ENCODE peak calls at places on chromosomes 3 and 15, in five cellular contexts. H is GM12878, V is HepG2, Q is H1, L is NT2/D1. I is an unnamed sample.
A peak's percentile ranks its signal among the peaks of the same experiment; 100 is the strongest.

GRCh38 chr3:185995352-185995751 is 57.5 kb upstream of the TRA2B start:
- DNase-seq in H (no peak), V (no peak), Q (no peak), L (no peak), I (no peak)

GRCh38 chr3:112793311-112794081 is 53.2 kb downstream of the CD200R1L start:
- DNase-seq in H (no peak), V (no peak), Q (no peak), L (no peak), I (no peak)

GRCh38 chr3:160685144-160685766 is 8.3 kb downstream of the ARL14 start:
- DNase-seq in H (no peak), V (no peak), Q (no peak), L (no peak), I (no peak)

GRCh38 chr3:48598323-48599076 is 3.4 kb upstream of the COL7A1 start:
- DNase-seq in H (no peak), V (no peak), Q (no peak), L (peak; percentile 61), I (no peak)

GRCh38 chr15:99412626-99413025 is 153.2 kb upstream of the MEF2A start:
- DNase-seq in H (no peak), V (no peak), Q (peak; percentile 38), L (no peak), I (no peak)

GRCh38 chr15:71333839-71334238 is 218.6 kb downstream of the THSD4 start:
- DNase-seq in H (no peak), V (no peak), Q (no peak), L (no peak), I (no peak)

GRCh38 chr15:100720406-100720967 is 118.1 kb downstream of the ASB7 start:
- DNase-seq in H (no peak), V (no peak), Q (peak; percentile 27), L (no peak), I (no peak)

GRCh38 chr3:142896201-142896755 is 7.4 kb upstream of the PCOLCE2 start:
- DNase-seq in H (no peak), V (no peak), Q (no peak), L (no peak), I (no peak)

GRCh38 chr15:69756440-69756839 is 303.8 kb downstream of the RPLP1 start:
- DNase-seq in H (no peak), V (no peak), Q (no peak), L (no peak), I (no peak)

GRCh38 chr3:134299185-134299887 is 48.7 kb upstream of the RYK start:
- DNase-seq in H (no peak), V (no peak), Q (no peak), L (no peak), I (no peak)

GRCh38 chr15:42973114-42973513 is 52.5 kb upstream of the TTBK2 start:
- DNase-seq in H (no peak), V (no peak), Q (no peak), L (no peak), I (no peak)

GRCh38 chr15:69446947-69447346 is 5.7 kb upstream of the RPLP1 start:
- DNase-seq in H (no peak), V (no peak), Q (no peak), L (no peak), I (no peak)

GRCh38 chr15:42140383-42141070 is 15.9 kb downstream of the PLA2G4F start:
- DNase-seq in H (no peak), V (no peak), Q (no peak), L (no peak), I (no peak)

GRCh38 chr15:100794008-100794407 is 85.6 kb upstream of the ALDH1A3 start:
- DNase-seq in H (no peak), V (no peak), Q (no peak), L (no peak), I (no peak)

GRCh38 chr15:100042558-100042957 is 299.2 kb downstream of the ADAMTS17 start:
- DNase-seq in H (no peak), V (no peak), Q (no peak), L (no peak), I (no peak)

GRCh38 chr15:31004220-31004733 is 12.8 kb upstream of the MTMR10 start:
- DNase-seq in H (peak; percentile 99), V (no peak), Q (no peak), L (peak; percentile 39), I (no peak)

GRCh38 chr3:29705906-29706507 is 425.1 kb downstream of the RBMS3 start:
- DNase-seq in H (no peak), V (no peak), Q (no peak), L (no peak), I (no peak)

GRCh38 chr3:52364322-52364721 is 48.2 kb downstream of the DNAH1 start:
- DNase-seq in H (no peak), V (no peak), Q (no peak), L (no peak), I (no peak)

GRCh38 chr3:100535610-100535943 is 43.2 kb downstream of the TMEM45A start:
- DNase-seq in H (no peak), V (no peak), Q (no peak), L (no peak), I (no peak)

GRCh38 chr15:64636101-64636500 is 139.3 kb downstream of the RBPMS2 start:
- DNase-seq in H (no peak), V (no peak), Q (no peak), L (no peak), I (no peak)

GRCh38 chr3:171261487-171261886 is 198.7 kb downstream of the TNIK start:
- DNase-seq in H (no peak), V (no peak), Q (no peak), L (no peak), I (no peak)

GRCh38 chr15:90047956-90048575 is 46.9 kb downstream of the ZNF710 start:
- DNase-seq in H (no peak), V (no peak), Q (no peak), L (no peak), I (no peak)

GRCh38 chr3:127196466-127197299 is 3.8 kb downstream of the PRR23E start:
- DNase-seq in H (no peak), V (no peak), Q (no peak), L (no peak), I (no peak)

GRCh38 chr3:22885039-22885438 is 318.1 kb upstream of the UBE2E2 start:
- DNase-seq in H (no peak), V (no peak), Q (no peak), L (no peak), I (no peak)

GRCh38 chr3:22887664-22888291 is 315.3 kb upstream of the UBE2E2 start:
- DNase-seq in H (no peak), V (no peak), Q (no peak), L (peak; percentile 35), I (peak; percentile 35)

GRCh38 chr3:22885574-22886348 is 317.4 kb upstream of the UBE2E2 start:
- DNase-seq in H (no peak), V (no peak), Q (no peak), L (no peak), I (no peak)

GRCh38 chr3:22886394-22886793 is 316.7 kb upstream of the UBE2E2 start:
- DNase-seq in H (no peak), V (no peak), Q (no peak), L (no peak), I (no peak)
- TF ChIP-seq SUZ12 in H (no peak), V (no peak), Q (no peak), L (no peak), I (no peak)

DNA sequence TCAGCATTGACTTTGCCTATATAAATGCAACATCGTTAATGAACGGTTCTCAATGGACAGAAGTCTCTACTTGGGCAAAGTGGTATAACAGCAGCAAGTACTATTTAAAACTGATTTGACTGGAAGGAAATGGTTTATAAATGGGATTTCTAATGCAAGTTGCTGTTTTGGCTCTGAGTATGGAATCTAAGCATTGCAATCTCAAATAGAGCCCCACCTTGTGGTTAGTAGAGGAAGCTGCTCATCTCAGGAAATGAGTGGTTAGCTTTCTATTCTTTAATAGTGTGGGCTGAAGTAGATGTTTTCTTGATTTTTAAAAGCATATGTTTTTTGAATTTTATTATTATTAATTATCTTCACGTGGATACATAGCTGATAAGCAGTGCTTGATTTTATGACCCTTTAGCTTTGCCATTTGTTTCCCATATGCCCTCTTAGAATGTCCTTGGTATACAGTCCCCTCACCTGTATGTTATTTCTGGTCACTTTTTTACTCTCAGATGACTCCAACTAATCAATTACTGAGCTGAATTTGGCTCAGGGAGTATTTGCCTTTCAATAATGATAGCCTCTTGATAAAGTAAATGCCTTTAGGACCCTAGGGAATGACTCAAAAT is 67.1 kb downstream of the OXSM start:
- DNase-seq in H (no peak), V (peak; percentile 23), Q (no peak), L (no peak), I (peak; percentile 47)
- TF ChIP-seq SUZ12 in H (no peak), V (no peak), Q (no peak), L (no peak), I (no peak)

GRCh38 chr3:124138148-124138547 is 146.2 kb upstream of the ROPN1 start:
- DNase-seq in H (no peak), V (no peak), Q (no peak), L (no peak), I (no peak)

GRCh38 chr3:124137264-124137663 is 145.3 kb upstream of the ROPN1 start:
- DNase-seq in H (no peak), V (no peak), Q (no peak), L (no peak), I (no peak)

GRCh38 chr3:124132813-124133212 is 140.9 kb upstream of the ROPN1 start:
- DNase-seq in H (no peak), V (no peak), Q (no peak), L (no peak), I (no peak)

GRCh38 chr3:124131158-124132115 is 139.5 kb upstream of the ROPN1 start:
- DNase-seq in H (no peak), V (no peak), Q (no peak), L (no peak), I (no peak)

DNA sequence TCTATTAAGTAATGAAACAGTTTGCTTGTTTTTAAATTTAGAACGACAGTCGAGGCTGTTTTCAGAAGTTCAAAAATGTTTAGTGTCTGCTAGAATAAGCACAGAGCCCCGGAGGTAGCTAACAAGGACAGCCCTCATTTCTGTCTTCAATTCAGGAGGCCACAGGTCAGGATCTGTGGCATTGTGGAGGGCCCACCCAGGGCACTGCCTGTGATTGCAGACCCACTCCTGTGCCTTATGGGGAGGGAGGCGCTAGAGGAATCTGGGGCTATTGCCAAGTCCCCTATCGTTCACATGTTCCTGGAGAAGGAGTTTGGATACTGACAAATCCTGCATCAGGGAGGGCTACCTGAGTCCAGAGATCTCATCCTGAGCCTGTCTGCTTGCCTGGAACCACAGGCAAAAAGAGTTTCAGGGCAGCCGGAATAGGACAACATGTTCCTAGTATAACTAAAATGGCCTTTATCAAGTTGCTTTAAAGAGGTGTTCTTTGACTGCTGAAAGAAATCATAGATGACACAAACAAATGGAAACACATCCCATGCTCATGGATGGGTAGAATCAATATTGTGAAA is 141.5 kb upstream of the ROPN1 start:
- DNase-seq in H (no peak), V (no peak), Q (no peak), L (no peak), I (no peak)
- TF ChIP-seq SUZ12 in H (no peak), V (no peak), Q (no peak), L (no peak), I (no peak)

GRCh38 chr3:56132762-56133161 is 335.5 kb downstream of the ERC2 start:
- DNase-seq in H (no peak), V (no peak), Q (no peak), L (no peak), I (no peak)

GRCh38 chr3:56130036-56130435 is 338.2 kb downstream of the ERC2 start:
- DNase-seq in H (no peak), V (no peak), Q (no peak), L (no peak), I (no peak)

GRCh38 chr3:56135941-56136340 is 332.3 kb downstream of the ERC2 start:
- DNase-seq in H (no peak), V (no peak), Q (no peak), L (no peak), I (no peak)

GRCh38 chr3:56133423-56133822 is 334.8 kb downstream of the ERC2 start:
- DNase-seq in H (no peak), V (no peak), Q (no peak), L (no peak), I (no peak)

GRCh38 chr3:56131976-56132590 is 336.2 kb downstream of the ERC2 start:
- DNase-seq in H (no peak), V (peak; percentile 47), Q (no peak), L (peak; percentile 49), I (peak; percentile 15)
- TF ChIP-seq SUZ12 in H (no peak), V (no peak), Q (no peak), L (no peak), I (no peak)